ENCODE peak calls at places on chromosomes 4 and X, in ten cellular contexts. L, J, N, K, Z, W, B, S, Y and M are unnamed samples.
A peak's percentile ranks its signal among the peaks of the same experiment; 100 is the strongest.

GRCh38 chr4:176988226-176988625 is 195.5 kb upstream of the VEGFC start:
- DNase-seq in W (no peak), Y (no peak), K (no peak), J (peak; percentile 95), S (no peak), B (no peak), Z (peak; percentile 79), L (no peak), N (peak; percentile 99), M (peak; percentile 82)

GRCh38 chr4:102823464-102823863 is 3.9 kb downstream of the UBE2D3 start:
- DNase-seq in W (no peak), Z (no peak), L (no peak), K (no peak), Y (no peak), S (no peak), N (no peak), B (no peak), J (no peak), M (no peak)

GRCh38 chr4:2489841-2490552 is 21.1 kb downstream of the RNF4 start:
- DNase-seq in W (no peak), Z (no peak), N (peak; percentile 55), Y (no peak), B (no peak), S (no peak), J (peak; percentile 65), L (no peak), K (no peak), M (no peak)

GRCh38 chr4:102390438-102390837 is 45.2 kb upstream of the SLC39A8 start:
- DNase-seq in Y (no peak), N (peak; percentile 70), L (no peak), B (no peak), S (no peak), J (peak; percentile 40), W (no peak), K (no peak), Z (peak; percentile 58), M (no peak)

GRCh38 chr4:96102541-96103018 is 262.7 kb downstream of the PDHA2 start:
- DNase-seq in L (no peak), J (peak; percentile 40), N (no peak), K (no peak), Y (no peak), S (no peak), Z (peak; percentile 43), B (no peak), W (no peak), M (no peak)

GRCh38 chr4:148215202-148215601 is 227.0 kb downstream of the NR3C2 start:
- DNase-seq in J (no peak), N (no peak), W (no peak), Z (no peak), S (no peak), K (no peak), B (no peak), Y (no peak), L (no peak), M (no peak)

GRCh38 chr4:13844740-13845139 is 217.2 kb upstream of the BOD1L1 start:
- DNase-seq in K (no peak), J (peak; percentile 15), L (no peak), N (no peak), W (no peak), Z (no peak), Y (no peak), B (no peak), S (no peak), M (no peak)

GRCh38 chr4:8724436-8725070 is 132.0 kb downstream of the CPZ start:
- DNase-seq in L (no peak), Y (no peak), S (peak; percentile 86), Z (no peak), W (no peak), N (no peak), B (no peak), K (no peak), J (no peak), M (no peak)

GRCh38 chr4:20203508-20203907 is 48.2 kb upstream of the SLIT2 start:
- DNase-seq in B (no peak), L (no peak), K (no peak), Z (no peak), N (peak; percentile 92), S (no peak), Y (no peak), W (no peak), J (peak; percentile 85), M (peak; percentile 80)

GRCh38 chr4:14862881-14863280 is 139.4 kb upstream of the CPEB2 start:
- DNase-seq in Y (peak; percentile 57), N (peak; percentile 20), J (no peak), S (no peak), W (no peak), B (no peak), K (no peak), L (no peak), Z (no peak), M (no peak)

GRCh38 chr4:135371137-135371536 is 1169.5 kb upstream of the PABPC4L start:
- DNase-seq in W (peak; percentile 1), L (no peak), S (no peak), B (no peak), N (no peak), K (no peak), J (no peak), Z (no peak), Y (no peak), M (no peak)

GRCh38 chr4:167779280-167779679 is 313.1 kb upstream of the ANXA10 start:
- DNase-seq in Y (no peak), L (no peak), W (no peak), S (no peak), J (no peak), K (no peak), Z (no peak), B (no peak), N (no peak), M (no peak)

GRCh38 chrX:1321689-1322088 is 14.9 kb upstream of the IL3RA start:
- DNase-seq in L (no peak), Y (no peak), N (no peak), W (no peak), Z (no peak), B (no peak), K (no peak), S (no peak), J (no peak), M (no peak)